ENCODE peak calls at places on chromosomes 4 and X, in seven cellular contexts. P, L, N, X, K, B and H are unnamed samples.

GRCh38 chr4:82799006-82799881 is 648 bp upstream of the SCD5 start:
- DNase-seq in P (no peak), L (peak), N (no peak), X (no peak), K (no peak), B (no peak), H (no peak)

GRCh38 chr4:184768296-184768695 is 34.4 kb upstream of the CENPU start:
- DNase-seq in P (no peak), L (no peak), N (no peak), X (no peak), K (no peak), B (no peak), H (no peak)

GRCh38 chrX:69615779-69616519 is at the start of gene EDA:
- DNase-seq in P (peak), L (peak), N (no peak), X (peak), K (peak), B (no peak), H (peak)

GRCh38 chr4:89356086-89356485 is 48.5 kb upstream of the GPRIN3 start:
- DNase-seq in P (no peak), L (no peak), N (no peak), X (no peak), K (no peak), B (peak), H (no peak)

GRCh38 chr4:157992038-157992706 is 180.7 kb downstream of the GASK1B start:
- DNase-seq in P (no peak), L (no peak), N (no peak), X (peak), K (peak), B (peak), H (peak)

GRCh38 chrX:12974217-12974796 is 603 bp upstream of the TMSB4X start:
- DNase-seq in P (no peak), L (peak), N (no peak), X (peak), K (peak), B (no peak), H (peak)

GRCh38 chr4:111883557-111883999 is 261.7 kb upstream of the FAM241A start:
- DNase-seq in P (no peak), L (no peak), N (no peak), X (peak), K (no peak), B (no peak), H (no peak)

GRCh38 chr4:28772066-28772465 is 1911.4 kb downstream of the STIM2 start:
- DNase-seq in P (peak), L (no peak), N (no peak), X (peak), K (peak), B (peak), H (no peak)

GRCh38 chr4:76386566-76387305 is 34.2 kb downstream of the CCDC158 start:
- DNase-seq in P (no peak), L (no peak), N (no peak), X (no peak), K (no peak), B (no peak), H (no peak)

GRCh38 chr4:54882616-54883015 is 224.9 kb downstream of the KIT start:
- DNase-seq in P (peak), L (no peak), N (no peak), X (peak), K (no peak), B (no peak), H (no peak)

GRCh38 chr4:172149329-172149728 is 336.1 kb downstream of the GALNTL6 start:
- DNase-seq in P (no peak), L (no peak), N (no peak), X (no peak), K (no peak), B (no peak), H (no peak)

GRCh38 chrX:81120936-81121351 is 80.8 kb downstream of the HMGN5 start:
- DNase-seq in P (peak), L (peak), N (peak), X (peak), K (peak), B (no peak), H (peak)

GRCh38 chr4:76197971-76198410 is 15.6 kb downstream of the SCARB2 start:
- DNase-seq in P (no peak), L (peak), N (no peak), X (peak), K (no peak), B (no peak), H (no peak)

GRCh38 chr4:46931981-46932380 is 22.9 kb upstream of the COX7B2 start:
- DNase-seq in P (no peak), L (peak), N (no peak), X (peak), K (no peak), B (peak), H (peak)

GRCh38 chr4:74365761-74366160 is 816 bp downstream of the EREG start:
- DNase-seq in P (no peak), L (peak), N (no peak), X (peak), K (peak), B (no peak), H (no peak)

GRCh38 chr4:67087897-67088296 is 457.4 kb downstream of the CENPC start:
- DNase-seq in P (no peak), L (peak), N (no peak), X (no peak), K (no peak), B (no peak), H (peak)

GRCh38 chr4:47374477-47374876 is 89.0 kb downstream of the COMMD8 start:
- DNase-seq in P (peak), L (no peak), N (peak), X (peak), K (peak), B (no peak), H (no peak)

GRCh38 chr4:99462875-99463464 is 27.8 kb upstream of the ADH7 start:
- DNase-seq in P (no peak), L (peak), N (no peak), X (peak), K (peak), B (peak), H (peak)

GRCh38 chrX:120251471-120252011 is 929 bp downstream of the ZBTB33 start:
- DNase-seq in P (no peak), L (peak), N (no peak), X (peak), K (peak), B (no peak), H (peak)

GRCh38 chr4:54016504-54016903 is 47.9 kb downstream of the CHIC2 start:
- DNase-seq in P (no peak), L (no peak), N (no peak), X (no peak), K (no peak), B (no peak), H (no peak)

GRCh38 chrX:33156152-33156726 is 55.1 kb downstream of the DMD start:
- DNase-seq in P (no peak), L (no peak), N (no peak), X (peak), K (no peak), B (no peak), H (no peak)

GRCh38 chr4:113997206-113997605 is 17.8 kb upstream of the ARSJ start:
- DNase-seq in P (peak), L (no peak), N (no peak), X (no peak), K (no peak), B (no peak), H (no peak)

GRCh38 chrX:6052111-6052745 is 176.4 kb downstream of the NLGN4X start:
- DNase-seq in P (peak), L (peak), N (no peak), X (no peak), K (no peak), B (no peak), H (no peak)

GRCh38 chr4:1305261-1305711 is 15.6 kb downstream of the MAEA start:
- DNase-seq in P (no peak), L (no peak), N (no peak), X (no peak), K (no peak), B (no peak), H (no peak)

GRCh38 chr4:101356928-101357327 is 9.6 kb upstream of the PPP3CA start:
- DNase-seq in P (peak), L (no peak), N (peak), X (peak), K (peak), B (peak), H (no peak)

GRCh38 chr4:84481879-84482245 is 17.2 kb downstream of the NKX6-1 start:
- DNase-seq in P (no peak), L (no peak), N (no peak), X (no peak), K (no peak), B (no peak), H (no peak)

GRCh38 chr4:182307746-182308145 is 64.5 kb downstream of the TENM3 start:
- DNase-seq in P (peak), L (no peak), N (peak), X (peak), K (peak), B (peak), H (no peak)

GRCh38 chr4:139454646-139455045 is 725 bp downstream of the RAB33B start:
- DNase-seq in P (no peak), L (no peak), N (no peak), X (peak), K (no peak), B (no peak), H (no peak)

GRCh38 chr4:75142850-75143249 is 209.9 kb downstream of the PARM1 start:
- DNase-seq in P (no peak), L (no peak), N (no peak), X (peak), K (peak), B (no peak), H (no peak)

GRCh38 chrX:44828008-44828605 is 15.7 kb upstream of the DUSP21 start:
- DNase-seq in P (peak), L (no peak), N (peak), X (peak), K (peak), B (peak), H (no peak)

GRCh38 chr4:34964613-34965012 is 1279.7 kb downstream of the ARAP2 start:
- DNase-seq in P (no peak), L (no peak), N (no peak), X (no peak), K (no peak), B (no peak), H (no peak)

GRCh38 chr4:57114973-57115372 is 4.8 kb upstream of the IGFBP7 start:
- DNase-seq in P (no peak), L (no peak), N (no peak), X (peak), K (peak), B (no peak), H (no peak)

GRCh38 chr4:56414135-56414675 is 21.2 kb downstream of the PPAT start:
- DNase-seq in P (no peak), L (no peak), N (no peak), X (peak), K (no peak), B (no peak), H (no peak)

GRCh38 chr4:30903493-30903892 is 183.3 kb downstream of the PCDH7 start:
- DNase-seq in P (peak), L (no peak), N (no peak), X (peak), K (no peak), B (no peak), H (no peak)

GRCh38 chrX:10167573-10167972 is 10.8 kb downstream of the CLCN4 start:
- DNase-seq in P (no peak), L (no peak), N (no peak), X (no peak), K (no peak), B (no peak), H (peak)

GRCh38 chr4:139619644-139620043 is 46.0 kb upstream of the MGST2 start:
- DNase-seq in P (no peak), L (no peak), N (no peak), X (peak), K (peak), B (no peak), H (peak)

GRCh38 chr4:166252487-166253402 is 379.7 kb downstream of the TLL1 start:
- DNase-seq in P (no peak), L (no peak), N (no peak), X (peak), K (peak), B (no peak), H (no peak)
- TF ChIP-seq CTCF in P (peak), L (peak), N (peak), X (peak), K (peak), B (peak), H (peak)

GRCh38 chrX:139967300-139967699 is 2.0 kb upstream of the CXorf66 start:
- DNase-seq in P (no peak), L (no peak), N (no peak), X (peak), K (no peak), B (no peak), H (peak)
- TF ChIP-seq CTCF in P (peak), L (no peak), N (peak), X (peak), K (peak), B (peak), H (peak)

GRCh38 chr4:148151797-148152196 is 290.4 kb downstream of the NR3C2 start:
- DNase-seq in P (no peak), L (no peak), N (no peak), X (no peak), K (no peak), B (no peak), H (no peak)
- TF ChIP-seq CTCF in P (no peak), L (no peak), N (no peak), X (no peak), K (no peak), B (no peak), H (no peak)

DNA sequence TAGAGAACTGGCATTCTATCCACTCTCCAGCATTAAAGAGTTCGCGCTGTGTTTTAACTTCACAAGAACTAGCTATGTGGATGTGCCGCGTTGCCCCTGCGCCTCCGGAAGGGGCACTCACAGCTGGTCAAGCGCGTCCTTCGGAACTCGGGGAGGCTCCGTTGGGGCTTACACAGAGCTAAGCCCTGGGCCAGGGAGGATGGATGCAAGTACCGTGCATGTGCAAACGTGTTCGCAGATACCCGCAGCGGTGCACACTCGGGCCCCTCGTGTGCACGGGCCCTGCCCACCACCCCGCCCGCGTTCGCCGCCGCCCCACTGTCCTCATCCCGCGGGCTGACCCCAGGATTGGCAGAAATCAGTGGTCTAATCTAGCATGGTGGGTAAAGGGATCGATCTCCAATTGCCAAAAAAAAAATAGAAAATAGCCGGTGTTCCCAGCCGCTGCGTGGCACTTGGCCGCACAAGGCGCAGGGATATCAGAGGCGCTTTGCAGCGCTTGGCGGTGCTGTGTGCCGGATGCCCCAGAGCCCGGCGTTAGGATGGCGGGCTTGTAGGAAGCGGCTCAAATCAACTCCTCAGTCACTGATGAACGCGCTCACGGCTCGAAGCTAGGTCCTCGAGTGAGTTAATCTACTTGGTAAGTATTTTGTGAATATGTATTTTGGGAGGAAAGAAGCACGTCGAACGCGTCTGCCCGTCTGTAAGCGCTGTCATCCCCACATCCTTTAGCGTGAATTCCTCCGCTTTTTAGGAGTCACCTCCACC is 988 bp upstream of the PCDH10 start:
- DNase-seq in P (no peak), L (peak), N (no peak), X (peak), K (peak), B (no peak), H (no peak)
- TF ChIP-seq CTCF in P (no peak), L (peak), N (no peak), X (peak), K (peak), B (no peak), H (no peak)

DNA sequence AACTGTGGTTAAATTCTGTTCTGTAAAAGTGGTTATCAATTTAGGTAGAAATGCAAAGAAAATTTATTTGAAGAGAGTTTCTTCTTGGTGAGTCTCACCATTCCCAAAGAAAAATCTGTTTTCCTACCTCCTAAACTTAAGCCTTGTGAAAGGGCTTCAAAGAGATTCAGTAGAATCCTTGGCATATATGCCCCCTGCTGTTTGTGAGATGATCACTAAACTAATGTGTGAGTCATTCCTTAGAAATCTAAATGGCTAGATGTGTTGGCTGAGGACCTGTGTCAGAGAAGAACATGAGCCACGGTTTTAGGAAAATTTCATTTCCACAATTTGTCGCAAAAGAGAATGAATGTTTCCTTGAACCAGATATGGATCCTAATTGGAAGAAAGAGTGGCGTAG is 260.9 kb downstream of the SLC7A11 start:
- DNase-seq in P (no peak), L (no peak), N (no peak), X (peak), K (peak), B (no peak), H (no peak)
- TF ChIP-seq CTCF in P (peak), L (no peak), N (no peak), X (no peak), K (peak), B (peak), H (no peak)

DNA sequence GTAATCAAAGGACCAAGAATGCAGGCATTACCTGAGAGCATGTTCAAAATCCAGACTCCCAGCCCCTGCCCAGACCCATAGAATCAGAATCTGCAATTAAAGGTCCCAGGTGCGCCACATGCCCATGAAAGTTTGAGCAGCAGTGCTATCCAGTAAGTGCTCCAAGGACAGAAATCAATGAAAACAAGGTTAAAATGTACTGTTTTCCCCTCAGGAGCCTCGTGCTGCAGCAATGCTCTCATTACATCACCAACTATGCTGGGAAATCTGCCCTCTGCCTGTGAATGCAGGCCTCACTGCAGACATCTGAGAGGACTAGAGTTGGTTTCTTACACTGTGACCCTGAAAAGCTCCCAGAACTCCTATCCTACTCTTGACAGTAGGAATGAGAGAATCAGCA is 21.1 kb downstream of the ANXA5 start:
- DNase-seq in P (no peak), L (peak), N (no peak), X (peak), K (peak), B (no peak), H (no peak)
- TF ChIP-seq CTCF in P (peak), L (no peak), N (peak), X (peak), K (peak), B (peak), H (no peak)

DNA sequence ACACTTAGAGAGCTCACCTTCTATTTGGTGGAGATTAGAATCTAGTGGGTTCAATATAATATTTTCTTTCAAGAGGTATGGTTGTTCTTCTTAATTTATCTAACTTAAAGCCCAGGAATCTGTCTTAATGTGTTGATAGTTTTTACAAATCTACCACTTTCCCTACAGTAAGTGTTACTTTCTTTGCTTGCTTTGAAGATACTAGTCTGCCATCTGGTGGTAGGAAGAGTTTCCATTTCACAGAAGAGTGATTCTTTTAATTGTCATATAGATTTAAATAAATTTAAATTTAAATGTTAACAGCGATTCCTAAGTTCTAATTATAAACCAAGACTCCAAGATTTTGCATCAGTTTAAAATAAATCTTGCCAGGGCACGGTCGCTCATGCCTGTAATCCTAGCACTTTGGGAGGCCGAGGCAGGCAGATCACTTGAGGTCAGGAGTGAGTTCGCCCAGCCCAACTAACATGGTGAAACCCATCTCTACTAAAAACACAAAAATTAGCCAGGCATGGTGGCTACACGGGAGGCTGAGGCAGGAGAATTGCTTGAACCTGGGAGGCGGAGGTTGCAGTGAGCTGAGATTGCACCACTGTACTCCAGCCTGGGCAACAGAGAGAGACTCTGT is 43.5 kb downstream of the NUDT9 start:
- DNase-seq in P (no peak), L (no peak), N (peak), X (peak), K (peak), B (peak), H (peak)
- TF ChIP-seq CTCF in P (peak), L (peak), N (peak), X (peak), K (peak), B (peak), H (peak)

DNA sequence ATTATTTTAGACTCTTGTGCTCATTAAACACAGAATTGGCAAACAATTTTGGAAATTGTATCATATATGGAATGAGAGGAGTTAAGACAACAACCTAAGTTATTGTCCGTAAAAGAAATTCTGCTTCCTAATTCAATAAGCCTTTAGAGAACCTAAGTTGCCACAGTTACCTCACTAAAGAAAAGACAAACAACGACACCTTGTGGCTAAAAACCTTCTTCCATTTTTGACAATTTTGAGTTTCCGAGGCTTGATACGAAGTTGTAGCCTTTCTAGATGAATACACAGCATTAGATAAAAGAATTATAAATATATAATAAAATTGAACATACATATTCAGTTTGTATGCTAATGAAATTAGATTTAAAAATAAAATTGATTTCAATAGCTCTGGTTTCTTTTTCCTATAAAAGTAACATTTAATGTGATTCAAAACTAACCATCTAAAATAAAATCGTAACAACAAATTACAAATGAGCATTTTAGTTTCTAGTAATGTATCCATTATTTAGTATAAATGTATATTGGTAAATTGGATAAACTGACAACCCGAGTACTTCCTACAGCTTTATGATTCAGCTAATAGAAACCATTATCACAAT is 275.1 kb downstream of the GPM6A start:
- DNase-seq in P (peak), L (no peak), N (no peak), X (peak), K (peak), B (peak), H (peak)
- TF ChIP-seq CTCF in P (peak), L (peak), N (no peak), X (peak), K (peak), B (peak), H (peak)